ENCODE peak calls at places on chromosomes 4 and X, in four cellular contexts. X, I, U and R are unnamed samples. For H3K9me3, the result is how much of the 10 kb centered on the place peaks cover.

GRCh38 chr4:76279462-76279861 is 27.1 kb upstream of the STBD1 start:
- DNase-seq in U (no peak), X (peak), I (no peak), R (no peak)

GRCh38 chr4:167897116-167897515 is 195.2 kb upstream of the ANXA10 start:
- DNase-seq in X (no peak), U (no peak), I (peak), R (no peak)

GRCh38 chr4:87270144-87270543 is 49.7 kb upstream of the KLHL8 start:
- DNase-seq in X (no peak), U (no peak), I (peak), R (no peak)

GRCh38 chr4:120691106-120691505 is 231.4 kb downstream of the PRDM5 start:
- DNase-seq in U (no peak), I (no peak), X (no peak), R (no peak)

GRCh38 chr4:3358660-3359059 is 65.8 kb downstream of the RGS12 start:
- DNase-seq in U (no peak), I (no peak), X (no peak), R (no peak)

GRCh38 chr4:55947912-55948725 is 626 bp upstream of the CEP135 start:
- DNase-seq in U (no peak), X (peak), I (no peak), R (no peak)

GRCh38 chr4:183354213-183354612 is 32.0 kb upstream of the CLDN24 start:
- DNase-seq in U (no peak), I (no peak), X (no peak), R (no peak)

GRCh38 chr4:2365913-2366210 is 52.6 kb downstream of the ZFYVE28 start:
- DNase-seq in U (no peak), I (no peak), X (no peak), R (peak)

GRCh38 chr4:185086053-185086452 is 57.0 kb upstream of the SLC25A4 start:
- DNase-seq in X (no peak), U (no peak), I (no peak), R (no peak)

GRCh38 chr4:113469926-113470325 is 291.6 kb downstream of the CAMK2D start:
- DNase-seq in U (no peak), I (no peak), X (no peak), R (no peak)

GRCh38 chr4:140237616-140238352 is 83.8 kb upstream of the MAML3 start:
- DNase-seq in I (peak), X (no peak), U (peak), R (peak)

GRCh38 chr4:61521451-61521850 is 321.3 kb downstream of the ADGRL3 start:
- DNase-seq in X (no peak), U (no peak), I (no peak), R (no peak)

GRCh38 chr4:2083826-2084160 is 24.7 kb downstream of the NAT8L start:
- DNase-seq in X (no peak), U (no peak), I (no peak), R (no peak)

GRCh38 chrX:39460491-39460890 is 637.3 kb downstream of the BCOR start:
- DNase-seq in X (no peak), U (no peak), I (no peak), R (no peak)

GRCh38 chrX:137432609-137433008 is 133.3 kb upstream of the ZIC3 start:
- DNase-seq in I (no peak), U (no peak), X (no peak), R (no peak)

GRCh38 chr4:183485411-183486160 is 19.3 kb upstream of the ING2 start:
- DNase-seq in I (no peak), X (no peak), U (no peak), R (no peak)

GRCh38 chr4:602559-602942 is 22.8 kb upstream of the PDE6B start:
- DNase-seq in U (no peak), I (peak), X (peak), R (no peak)

GRCh38 chr4:20760053-20760452 is 59.8 kb downstream of the PACRGL start:
- DNase-seq in X (no peak), U (no peak), I (no peak), R (no peak)

GRCh38 chrX:38636949-38637819 is 75.8 kb downstream of the TSPAN7 start:
- DNase-seq in U (no peak), X (no peak), I (no peak), R (no peak)

GRCh38 chrX:67720344-67720743 is 176.5 kb downstream of the AR start:
- DNase-seq in I (no peak), X (no peak), U (no peak), R (no peak)

GRCh38 chr4:177396352-177396751 is 45.9 kb downstream of the AGA start:
- DNase-seq in X (no peak), U (no peak), I (no peak), R (no peak)

GRCh38 chr4:186643501-186644315 is 79.9 kb downstream of the FAT1 start:
- DNase-seq in X (no peak), I (no peak), U (no peak), R (no peak)

GRCh38 chr4:129561886-129562285 is 465.9 kb downstream of the C4orf33 start:
- DNase-seq in X (no peak), I (no peak), U (no peak), R (no peak)

GRCh38 chr4:52836653-52837052 is 25.5 kb upstream of the RASL11B start:
- DNase-seq in X (no peak), U (no peak), I (no peak), R (no peak)

GRCh38 chr4:40969499-40969898 is 219.7 kb downstream of the NSUN7 start:
- DNase-seq in X (no peak), U (no peak), I (no peak), R (no peak)

GRCh38 chr4:53721276-53721675 is 130.0 kb upstream of the LNX1 start:
- DNase-seq in X (no peak), U (no peak), I (no peak), R (no peak)

GRCh38 chr4:142181021-142181420 is 544.6 kb downstream of the IL15 start:
- DNase-seq in U (no peak), X (no peak), I (no peak), R (no peak)

GRCh38 chr4:83074086-83074704 is 39.2 kb downstream of the COPS4 start:
- DNase-seq in U (no peak), X (peak), I (peak), R (no peak)

GRCh38 chrX:41837270-41837944 is 85.9 kb downstream of the CASK start:
- DNase-seq in U (no peak), X (no peak), I (no peak), R (no peak)

GRCh38 chr4:84971319-84971932 is 4.9 kb upstream of the WDFY3 start:
- DNase-seq in X (no peak), U (no peak), I (no peak), R (no peak)

GRCh38 chr4:128835498-128836222 is 26.2 kb downstream of the JADE1 start:
- DNase-seq in I (no peak), U (peak), X (no peak), R (no peak)

GRCh38 chrX:82125103-82125502 is 923.2 kb downstream of the SH3BGRL start:
- DNase-seq in X (no peak), U (no peak), I (no peak), R (no peak)

GRCh38 chrX:40087574-40088298 is 10.0 kb downstream of the BCOR start:
- DNase-seq in I (no peak), U (no peak), X (no peak), R (no peak)

GRCh38 chr4:147707892-147708672 is 23.8 kb upstream of the ARHGAP10 start:
- DNase-seq in U (peak), X (peak), I (no peak), R (no peak)

GRCh38 chr4:184588893-184589292 is 60.4 kb downstream of the CASP3 start:
- DNase-seq in X (no peak), U (no peak), I (no peak), R (no peak)

GRCh38 chrX:149630681-149631292 is 805 bp downstream of the TMEM185A start:
- DNase-seq in X (peak), I (no peak), U (no peak), R (no peak)

GRCh38 chr4:107997001-107997788 is 7.5 kb downstream of the HADH start:
- DNase-seq in U (no peak), X (no peak), I (no peak), R (no peak)

GRCh38 chrX:64975989-64976672 is at the start of gene ZC4H2:
- DNase-seq in X (peak), U (peak), I (peak), R (peak)

GRCh38 chrX:65587616-65588526 is 53.3 kb upstream of the LAS1L start:
- DNase-seq in I (no peak), U (peak), X (no peak), R (peak)

GRCh38 chr4:3291969-3292570 is 751 bp upstream of the RGS12 start:
- DNase-seq in I (no peak), X (no peak), U (peak), R (peak)

GRCh38 chr4:18844726-18845125 is 823.2 kb upstream of the LCORL start:
- DNase-seq in I (no peak), X (no peak), U (no peak), R (no peak)

GRCh38 chr4:18850763-18851331 is 829.3 kb upstream of the LCORL start:
- DNase-seq in I (no peak), U (no peak), X (no peak), R (no peak)

GRCh38 chr4:18842431-18842830 is 820.9 kb upstream of the LCORL start:
- DNase-seq in U (no peak), I (no peak), X (no peak), R (no peak)

GRCh38 chr4:18847276-18847890 is 825.8 kb upstream of the LCORL start:
- DNase-seq in I (no peak), U (no peak), X (no peak), R (no peak)

DNA sequence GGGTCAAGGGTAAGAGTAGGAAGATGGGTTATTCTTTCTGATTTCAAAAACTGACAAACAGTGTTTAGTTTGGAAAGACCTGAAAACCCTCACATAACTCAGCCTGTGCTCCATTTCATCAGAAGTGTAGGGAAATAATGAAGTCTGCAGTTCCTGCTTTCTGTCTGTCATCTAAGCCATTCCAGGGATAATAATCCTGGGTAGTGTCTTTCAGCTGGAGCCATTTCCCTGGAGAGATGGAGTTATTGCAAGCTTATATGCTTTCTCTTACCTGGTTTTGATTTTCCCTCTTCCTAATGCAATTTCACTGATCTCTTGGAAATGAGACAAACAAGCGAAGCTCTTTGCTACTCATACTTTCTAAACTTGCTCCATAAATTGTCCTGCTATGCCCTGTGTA is 824.8 kb upstream of the LCORL start:
- DNase-seq in U (no peak), X (no peak), I (no peak), R (no peak)
- H3K9me3 ChIP-seq in U (under half), X (under half), I (under half), R (under half)

GRCh38 chr4:98996056-98996941 is 778 bp downstream of the METAP1 start:
- DNase-seq in I (no peak), X (peak), U (no peak), R (no peak)

GRCh38 chr4:98993419-98994071 is 2.0 kb upstream of the METAP1 start:
- DNase-seq in X (no peak), U (peak), I (no peak), R (peak)

GRCh38 chr4:98995183-98996055 is at the start of gene METAP1:
- DNase-seq in I (peak), X (peak), U (peak), R (peak)

GRCh38 chr4:98994474-98995182 is 893 bp upstream of the METAP1 start:
- DNase-seq in I (no peak), X (no peak), U (no peak), R (no peak)

GRCh38 chr4:98997176-98997575 is 1.7 kb downstream of the METAP1 start:
- DNase-seq in U (no peak), X (no peak), I (no peak), R (no peak)
- H3K4me3 ChIP-seq in U (no peak), X (no peak), I (no peak), R (peak)

DNA sequence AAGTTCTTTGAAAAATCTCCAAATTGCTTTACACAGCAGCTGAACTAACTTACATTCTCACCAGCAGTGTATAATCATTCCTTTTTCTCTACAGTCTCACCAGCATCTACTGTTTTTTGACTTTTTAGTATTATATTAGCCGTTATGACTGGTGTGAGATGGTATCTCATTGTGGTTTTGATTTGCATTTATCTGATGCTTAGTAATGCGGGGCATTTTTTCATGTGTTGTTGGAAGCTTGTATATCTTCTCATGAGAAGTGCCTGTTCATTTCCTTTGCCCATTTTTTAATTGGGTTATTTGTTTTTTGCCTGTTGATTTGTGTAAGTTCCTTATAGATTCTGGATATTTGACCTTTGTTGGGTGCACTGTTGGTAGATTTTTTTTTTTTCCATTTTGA is 931.7 kb downstream of the CENPC start:
- DNase-seq in U (no peak), I (no peak), X (no peak), R (no peak)
- H3K9me3 ChIP-seq in U (under half), I (under half), X (under half), R (under half)

DNA sequence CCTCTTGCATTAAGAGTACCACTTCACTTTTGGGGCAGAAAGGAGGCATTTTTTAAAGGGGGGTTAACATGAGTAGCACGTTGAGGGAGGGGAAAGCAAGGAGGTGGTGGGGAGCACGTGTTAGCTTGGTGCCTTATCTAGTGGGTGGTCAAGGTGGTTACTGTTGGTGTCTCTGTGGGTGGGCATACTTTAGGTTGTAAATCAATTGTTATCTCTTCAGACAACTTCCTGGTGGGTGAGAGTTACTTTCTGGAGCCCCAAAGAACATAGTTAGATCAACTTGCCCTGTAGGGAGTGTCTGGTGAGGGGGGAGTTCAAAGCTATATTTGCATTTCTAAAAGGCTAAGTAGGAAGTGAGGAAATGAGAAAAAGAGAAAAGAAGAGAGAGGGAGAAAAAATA is 297.7 kb upstream of the CLNK start:
- DNase-seq in U (no peak), I (no peak), X (no peak), R (no peak)
- H3K4me3 ChIP-seq in U (no peak), I (no peak), X (no peak), R (no peak)

DNA sequence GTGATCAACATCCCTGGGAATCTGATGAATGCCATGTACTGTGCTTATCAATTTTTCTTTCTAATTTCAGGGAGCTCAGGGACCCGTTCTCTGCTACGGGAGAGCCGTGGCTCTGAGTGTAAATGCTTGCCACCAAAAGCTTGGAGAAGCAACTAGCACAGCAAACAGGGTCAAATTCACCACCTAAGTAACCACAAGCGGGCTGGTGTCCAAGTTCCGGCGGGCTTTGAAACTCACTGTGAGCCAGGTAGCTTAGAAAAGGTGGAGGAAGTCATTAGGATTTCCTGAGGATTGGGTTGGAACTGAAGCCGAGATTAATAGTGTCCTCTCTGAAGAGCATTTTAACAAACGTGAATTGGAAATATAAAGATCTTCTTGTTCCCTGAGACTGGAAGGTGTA is 87.2 kb downstream of the CLDN34 start:
- DNase-seq in X (no peak), U (no peak), I (no peak), R (no peak)
- H3K9me3 ChIP-seq in X (under half), U (under half), I (under half), R (under half)

DNA sequence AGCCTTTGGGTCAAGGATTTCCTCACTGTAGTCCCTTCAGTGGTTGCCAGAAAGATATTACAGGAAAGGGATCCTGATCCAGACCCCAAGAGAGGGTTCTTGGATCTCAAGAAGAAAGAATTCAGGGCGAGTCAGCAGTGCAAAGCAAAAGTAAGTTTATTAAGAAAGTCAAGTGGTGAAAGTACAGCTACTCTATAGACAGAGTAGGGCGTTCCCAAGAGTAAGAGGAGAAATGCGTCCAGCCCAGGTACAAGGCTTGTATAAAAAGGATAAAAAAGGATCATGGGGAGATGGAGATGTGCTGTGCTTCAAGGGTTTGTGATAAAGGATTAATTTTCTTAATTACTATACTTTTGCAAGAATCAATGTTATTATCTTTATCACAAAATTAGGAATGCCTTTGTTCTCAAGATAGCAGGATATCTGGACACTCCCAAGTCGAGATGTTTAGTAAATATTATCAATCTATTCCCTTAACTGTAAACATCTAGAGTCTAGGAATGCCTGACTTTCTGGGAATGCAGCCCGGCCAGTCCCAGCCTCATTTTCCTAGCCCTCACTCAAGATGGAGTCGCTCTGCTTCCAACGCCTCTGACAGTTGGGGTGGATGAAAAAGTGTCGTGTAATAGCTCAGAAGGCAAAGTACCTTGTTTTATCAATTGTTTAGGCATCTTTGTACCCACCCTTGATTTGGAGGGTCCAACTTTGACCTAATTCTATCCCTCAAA is 360.7 kb downstream of the GPM6A start:
- DNase-seq in I (no peak), X (no peak), U (no peak), R (no peak)
- H3K4me3 ChIP-seq in I (no peak), X (no peak), U (no peak), R (no peak)

GRCh38 chr4:49217492-49217891 is 231.4 kb downstream of the CWH43 start:
- DNase-seq in U (no peak), X (no peak), I (no peak), R (no peak)
- H3K9me3 ChIP-seq in U (under half), X (under half), I (under half), R (under half)

GRCh38 chr4:6688879-6689505 is 4.7 kb upstream of the S100P start:
- DNase-seq in X (peak), I (no peak), U (no peak), R (no peak)

GRCh38 chr4:6692806-6693205 is 872 bp upstream of the S100P start:
- DNase-seq in U (no peak), I (no peak), X (no peak), R (no peak)

GRCh38 chr4:6687947-6688878 is 5.5 kb upstream of the S100P start:
- DNase-seq in I (no peak), X (no peak), U (no peak), R (no peak)

GRCh38 chr4:6692379-6692778 is 1.3 kb upstream of the S100P start:
- DNase-seq in X (no peak), I (no peak), U (no peak), R (no peak)

DNA sequence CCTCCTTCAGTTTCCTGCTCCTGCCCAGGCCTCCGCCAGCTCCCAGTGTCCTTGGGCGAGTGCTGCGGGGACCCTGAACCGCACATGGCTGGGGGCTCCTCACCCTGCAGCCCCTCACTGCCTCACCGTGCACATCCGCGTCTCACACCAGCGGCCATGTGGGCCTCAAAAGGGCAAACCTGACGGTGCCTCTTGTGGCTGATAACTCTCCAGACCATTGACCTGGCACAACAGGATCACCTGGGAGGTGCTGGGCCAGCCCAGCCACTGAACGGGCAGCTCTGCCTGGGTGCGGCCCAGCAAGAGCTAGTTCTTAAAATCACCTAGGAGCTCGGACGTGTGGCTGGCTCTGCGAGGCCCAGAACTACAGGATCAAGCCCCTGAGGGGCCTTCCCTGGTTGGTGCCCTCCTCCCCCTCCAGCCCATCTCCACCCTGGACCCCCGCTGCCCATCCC is 4.1 kb upstream of the S100P start:
- DNase-seq in X (no peak), I (no peak), U (no peak), R (no peak)
- H3K4me3 ChIP-seq in X (peak), I (no peak), U (no peak), R (no peak)

GRCh38 chrX:145190801-145191389 is 56.4 kb upstream of the SPANXN1 start:
- DNase-seq in I (no peak), X (no peak), U (no peak), R (no peak)
- H3K9me3 ChIP-seq in I (under half), X (under half), U (under half), R (under half)